ENCODE peak calls at places on chromosomes 16 and 17, in ten cellular contexts. One of them, this sample, is unnamed.

GRCh38 chr16:77171750-77172635 is 19.0 kb upstream of the MON1B start:
- DNase-seq in right atrium auricular region: no peak
- DNase-seq in kidney epithelial cell: no peak
- DNase-seq in fibroblast of lung: peak; percentile 38
- DNase-seq in right cardiac atrium: no peak
- DNase-seq in tibial artery: no peak
- DNase-seq in AG04450: peak; percentile 16
- DNase-seq in lower leg skin: no peak
- DNase-seq in tibial nerve: no peak
- DNase-seq in Panc1: no peak
- DNase-seq in this sample: no peak

GRCh38 chr16:89621136-89621697 is 7.8 kb downstream of the DPEP1 start:
- DNase-seq in right atrium auricular region: no peak
- DNase-seq in kidney epithelial cell: no peak
- DNase-seq in fibroblast of lung: no peak
- DNase-seq in right cardiac atrium: no peak
- DNase-seq in tibial artery: no peak
- DNase-seq in AG04450: no peak
- DNase-seq in lower leg skin: no peak
- DNase-seq in tibial nerve: no peak
- DNase-seq in Panc1: no peak
- DNase-seq in this sample: no peak

GRCh38 chr16:31452631-31453106 is 6.6 kb upstream of the ARMC5 start:
- DNase-seq in right atrium auricular region: no peak
- DNase-seq in kidney epithelial cell: no peak
- DNase-seq in fibroblast of lung: peak; percentile 93
- DNase-seq in right cardiac atrium: peak; percentile 32
- DNase-seq in tibial artery: peak; percentile 40
- DNase-seq in AG04450: peak; percentile 74
- DNase-seq in lower leg skin: peak; percentile 75
- DNase-seq in tibial nerve: no peak
- DNase-seq in Panc1: no peak
- DNase-seq in this sample: no peak

GRCh38 chr16:31181102-31181830 is 1.3 kb downstream of the FUS start:
- DNase-seq in right atrium auricular region: peak; percentile 63
- DNase-seq in kidney epithelial cell: no peak
- DNase-seq in fibroblast of lung: peak; percentile 37
- DNase-seq in right cardiac atrium: peak; percentile 80
- DNase-seq in tibial artery: peak; percentile 73
- DNase-seq in AG04450: no peak
- DNase-seq in lower leg skin: peak; percentile 89
- DNase-seq in tibial nerve: peak; percentile 28
- DNase-seq in Panc1: no peak
- DNase-seq in this sample: no peak

GRCh38 chr17:7560172-7561027 is 1.3 kb upstream of the SENP3 start:
- DNase-seq in right atrium auricular region: no peak
- DNase-seq in kidney epithelial cell: no peak
- DNase-seq in fibroblast of lung: peak; percentile 62
- DNase-seq in right cardiac atrium: peak; percentile 84
- DNase-seq in tibial artery: peak; percentile 79
- DNase-seq in AG04450: no peak
- DNase-seq in lower leg skin: peak; percentile 94
- DNase-seq in tibial nerve: no peak
- DNase-seq in Panc1: no peak
- DNase-seq in this sample: no peak

GRCh38 chr17:17391575-17392370 is 85.0 kb upstream of the MED9 start:
- DNase-seq in right atrium auricular region: no peak
- DNase-seq in kidney epithelial cell: no peak
- DNase-seq in fibroblast of lung: peak; percentile 57
- DNase-seq in right cardiac atrium: no peak
- DNase-seq in tibial artery: no peak
- DNase-seq in AG04450: no peak
- DNase-seq in lower leg skin: no peak
- DNase-seq in tibial nerve: no peak
- DNase-seq in Panc1: no peak
- DNase-seq in this sample: no peak

GRCh38 chr17:50052241-50052788 is 3.6 kb upstream of the ITGA3 start:
- DNase-seq in right atrium auricular region: no peak
- DNase-seq in kidney epithelial cell: no peak
- DNase-seq in fibroblast of lung: no peak
- DNase-seq in right cardiac atrium: no peak
- DNase-seq in tibial artery: no peak
- DNase-seq in AG04450: no peak
- DNase-seq in lower leg skin: no peak
- DNase-seq in tibial nerve: no peak
- DNase-seq in Panc1: no peak
- DNase-seq in this sample: no peak

GRCh38 chr17:30093463-30094147 is 23.0 kb upstream of the NSRP1 start:
- DNase-seq in right atrium auricular region: no peak
- DNase-seq in kidney epithelial cell: no peak
- DNase-seq in fibroblast of lung: peak; percentile 39
- DNase-seq in right cardiac atrium: peak; percentile 31
- DNase-seq in tibial artery: no peak
- DNase-seq in AG04450: no peak
- DNase-seq in lower leg skin: no peak
- DNase-seq in tibial nerve: no peak
- DNase-seq in Panc1: peak; percentile 42
- DNase-seq in this sample: no peak

GRCh38 chr16:87263418-87264052 is 53.7 kb downstream of the C16orf95 start:
- DNase-seq in right atrium auricular region: no peak
- DNase-seq in kidney epithelial cell: no peak
- DNase-seq in fibroblast of lung: no peak
- DNase-seq in right cardiac atrium: no peak
- DNase-seq in tibial artery: no peak
- DNase-seq in AG04450: no peak
- DNase-seq in lower leg skin: peak; percentile 70
- DNase-seq in tibial nerve: no peak
- DNase-seq in Panc1: no peak
- DNase-seq in this sample: no peak

GRCh38 chr17:45436161-45436560 is 3.5 kb upstream of the ARHGAP27 start:
- DNase-seq in right atrium auricular region: no peak
- DNase-seq in kidney epithelial cell: no peak
- DNase-seq in fibroblast of lung: no peak
- DNase-seq in right cardiac atrium: no peak
- DNase-seq in tibial artery: no peak
- DNase-seq in AG04450: no peak
- DNase-seq in lower leg skin: no peak
- DNase-seq in tibial nerve: no peak
- DNase-seq in Panc1: no peak
- DNase-seq in this sample: no peak

GRCh38 chr17:70053241-70054234 is 21.5 kb upstream of the KCNJ16 start:
- DNase-seq in right atrium auricular region: no peak
- DNase-seq in kidney epithelial cell: no peak
- DNase-seq in fibroblast of lung: no peak
- DNase-seq in right cardiac atrium: no peak
- DNase-seq in tibial artery: no peak
- DNase-seq in AG04450: no peak
- DNase-seq in lower leg skin: no peak
- DNase-seq in tibial nerve: no peak
- DNase-seq in Panc1: no peak
- DNase-seq in this sample: no peak

GRCh38 chr16:57256601-57257395 is 11.7 kb downstream of the ARL2BP start:
- DNase-seq in right atrium auricular region: no peak
- DNase-seq in kidney epithelial cell: no peak
- DNase-seq in fibroblast of lung: no peak
- DNase-seq in right cardiac atrium: no peak
- DNase-seq in tibial artery: peak; percentile 51
- DNase-seq in AG04450: no peak
- DNase-seq in lower leg skin: peak; percentile 82
- DNase-seq in tibial nerve: no peak
- DNase-seq in Panc1: no peak
- DNase-seq in this sample: no peak

GRCh38 chr16:23229714-23230113 is 47.2 kb downstream of the SCNN1G start:
- DNase-seq in right atrium auricular region: no peak
- DNase-seq in kidney epithelial cell: no peak
- DNase-seq in fibroblast of lung: no peak
- DNase-seq in right cardiac atrium: no peak
- DNase-seq in tibial artery: no peak
- DNase-seq in AG04450: no peak
- DNase-seq in lower leg skin: peak; percentile 49
- DNase-seq in tibial nerve: no peak
- DNase-seq in Panc1: no peak
- DNase-seq in this sample: no peak

GRCh38 chr17:13490906-13491502 is 110.7 kb downstream of the HS3ST3A1 start:
- DNase-seq in right atrium auricular region: no peak
- DNase-seq in kidney epithelial cell: no peak
- DNase-seq in fibroblast of lung: peak; percentile 62
- DNase-seq in right cardiac atrium: no peak
- DNase-seq in tibial artery: no peak
- DNase-seq in AG04450: no peak
- DNase-seq in lower leg skin: no peak
- DNase-seq in tibial nerve: no peak
- DNase-seq in Panc1: no peak
- DNase-seq in this sample: no peak

GRCh38 chr16:89039756-89040155 is 53.9 kb upstream of the ACSF3 start:
- DNase-seq in right atrium auricular region: no peak
- DNase-seq in kidney epithelial cell: no peak
- DNase-seq in fibroblast of lung: no peak
- DNase-seq in right cardiac atrium: peak; percentile 28
- DNase-seq in tibial artery: no peak
- DNase-seq in AG04450: no peak
- DNase-seq in lower leg skin: no peak
- DNase-seq in tibial nerve: no peak
- DNase-seq in Panc1: no peak
- DNase-seq in this sample: no peak

DNA sequence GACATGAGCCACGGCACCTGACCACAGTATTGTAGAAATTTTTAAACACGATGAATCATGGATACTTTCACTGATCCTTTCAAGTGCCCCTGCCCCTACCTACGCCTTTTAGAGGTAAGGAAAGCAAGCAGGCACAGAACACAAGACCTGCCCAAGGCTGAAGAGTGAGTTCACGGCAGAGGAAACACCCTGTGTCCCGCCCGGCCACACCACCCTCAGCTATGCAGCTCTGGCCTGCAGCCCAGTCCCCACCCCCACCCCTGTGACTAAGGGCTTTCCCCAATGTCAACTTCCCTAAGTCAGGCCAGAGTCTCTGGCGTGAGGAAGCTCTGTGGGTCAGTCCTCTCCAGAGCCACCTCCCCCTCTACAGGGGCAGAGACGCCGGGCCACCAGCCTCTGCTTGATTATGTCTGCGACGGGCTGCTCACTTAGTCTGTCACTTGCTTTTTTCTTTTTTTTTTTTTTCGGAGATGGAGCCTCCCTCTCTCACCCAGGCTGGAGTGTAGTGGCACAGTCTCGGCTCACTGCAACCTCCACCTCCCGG is 8.4 kb downstream of the SLC16A5 start:
- DNase-seq in right atrium auricular region: peak; percentile 78
- DNase-seq in kidney epithelial cell: peak; percentile 90
- DNase-seq in fibroblast of lung: peak; percentile 81
- DNase-seq in right cardiac atrium: peak; percentile 84
- DNase-seq in tibial artery: peak; percentile 78
- DNase-seq in AG04450: no peak
- DNase-seq in lower leg skin: peak; percentile 93
- DNase-seq in tibial nerve: peak; percentile 37
- DNase-seq in Panc1: peak; percentile 80
- DNase-seq in this sample: no peak
- H3K4me3 ChIP-seq in right atrium auricular region: no peak overlapping the region
- H3K4me3 ChIP-seq in kidney epithelial cell: no peak overlapping the region
- H3K4me3 ChIP-seq in fibroblast of lung: no peak overlapping the region
- H3K4me3 ChIP-seq in right cardiac atrium: no peak overlapping the region
- H3K4me3 ChIP-seq in tibial artery: no peak overlapping the region
- H3K4me3 ChIP-seq in AG04450: no peak overlapping the region
- H3K4me3 ChIP-seq in lower leg skin: no peak overlapping the region
- H3K4me3 ChIP-seq in tibial nerve: no peak overlapping the region
- H3K4me3 ChIP-seq in Panc1: no peak overlapping the region
- H3K4me3 ChIP-seq in this sample: no peak overlapping the region

GRCh38 chr16:15434079-15434424 is 336 bp upstream of the BMERB1 start:
- DNase-seq in right atrium auricular region: no peak
- DNase-seq in kidney epithelial cell: no peak
- DNase-seq in fibroblast of lung: no peak
- DNase-seq in right cardiac atrium: no peak
- DNase-seq in tibial artery: no peak
- DNase-seq in AG04450: no peak
- DNase-seq in lower leg skin: no peak
- DNase-seq in tibial nerve: no peak
- DNase-seq in Panc1: no peak
- DNase-seq in this sample: no peak
- H3K4me3 ChIP-seq in right atrium auricular region: peak overlapping the region; percentile 81
- H3K4me3 ChIP-seq in kidney epithelial cell: peak overlapping the region; percentile 87
- H3K4me3 ChIP-seq in fibroblast of lung: peak overlapping the region; percentile 40
- H3K4me3 ChIP-seq in right cardiac atrium: peak overlapping the region; percentile 69
- H3K4me3 ChIP-seq in tibial artery: peak overlapping the region; percentile 89
- H3K4me3 ChIP-seq in AG04450: peak overlapping the region; percentile 93
- H3K4me3 ChIP-seq in lower leg skin: no peak overlapping the region
- H3K4me3 ChIP-seq in tibial nerve: peak overlapping the region; percentile 89
- H3K4me3 ChIP-seq in Panc1: peak overlapping the region; percentile 71
- H3K4me3 ChIP-seq in this sample: peak overlapping the region; percentile 84

DNA sequence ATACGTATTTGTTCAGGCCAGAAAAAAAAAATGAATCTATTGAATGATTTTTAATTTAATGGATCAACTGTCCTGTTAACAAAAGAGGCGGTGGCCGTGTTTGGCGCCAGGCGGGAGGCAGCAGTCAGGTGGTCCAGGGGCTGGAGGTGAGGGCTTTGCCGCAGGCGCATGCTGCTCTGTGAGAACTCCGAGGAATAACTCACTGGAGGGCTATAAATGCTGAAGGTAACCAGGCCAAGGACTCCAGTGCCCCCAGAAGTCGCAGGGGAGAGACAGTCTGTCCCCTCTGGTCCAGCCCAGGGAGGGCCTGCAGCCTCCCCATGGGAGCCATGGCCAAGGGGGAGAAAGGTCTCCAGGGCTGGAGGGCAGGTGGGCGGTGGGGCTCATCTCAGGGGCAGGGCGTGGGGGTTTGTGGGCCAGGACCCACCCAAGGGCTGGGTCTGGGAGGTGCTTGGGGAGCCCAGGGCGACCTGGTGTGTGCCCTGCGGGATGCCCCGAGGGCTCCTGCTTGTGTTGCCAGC is 7.1 kb upstream of the BAHCC1 start:
- DNase-seq in right atrium auricular region: no peak
- DNase-seq in kidney epithelial cell: no peak
- DNase-seq in fibroblast of lung: no peak
- DNase-seq in right cardiac atrium: peak; percentile 59
- DNase-seq in tibial artery: peak; percentile 65
- DNase-seq in AG04450: no peak
- DNase-seq in lower leg skin: no peak
- DNase-seq in tibial nerve: no peak
- DNase-seq in Panc1: no peak
- DNase-seq in this sample: no peak
- H3K4me3 ChIP-seq in right atrium auricular region: peak overlapping the region; percentile 74
- H3K4me3 ChIP-seq in kidney epithelial cell: no peak overlapping the region
- H3K4me3 ChIP-seq in fibroblast of lung: no peak overlapping the region
- H3K4me3 ChIP-seq in right cardiac atrium: no peak overlapping the region
- H3K4me3 ChIP-seq in tibial artery: peak overlapping the region; percentile 74
- H3K4me3 ChIP-seq in AG04450: no peak overlapping the region
- H3K4me3 ChIP-seq in lower leg skin: no peak overlapping the region
- H3K4me3 ChIP-seq in tibial nerve: peak overlapping the region; percentile 74
- H3K4me3 ChIP-seq in Panc1: peak overlapping the region; percentile 70
- H3K4me3 ChIP-seq in this sample: peak overlapping the region; percentile 93

GRCh38 chr16:82995927-82996441 is 369.2 kb downstream of the CDH13 start:
- DNase-seq in right atrium auricular region: no peak
- DNase-seq in kidney epithelial cell: peak; percentile 72
- DNase-seq in fibroblast of lung: peak; percentile 87
- DNase-seq in right cardiac atrium: no peak
- DNase-seq in tibial artery: no peak
- DNase-seq in AG04450: peak; percentile 32
- DNase-seq in lower leg skin: no peak
- DNase-seq in tibial nerve: no peak
- DNase-seq in Panc1: no peak
- DNase-seq in this sample: no peak
- H3K4me3 ChIP-seq in right atrium auricular region: no peak overlapping the region
- H3K4me3 ChIP-seq in kidney epithelial cell: no peak overlapping the region
- H3K4me3 ChIP-seq in fibroblast of lung: no peak overlapping the region
- H3K4me3 ChIP-seq in right cardiac atrium: peak overlapping the region; percentile 0
- H3K4me3 ChIP-seq in tibial artery: no peak overlapping the region
- H3K4me3 ChIP-seq in AG04450: no peak overlapping the region
- H3K4me3 ChIP-seq in lower leg skin: no peak overlapping the region
- H3K4me3 ChIP-seq in tibial nerve: peak overlapping the region; percentile 12
- H3K4me3 ChIP-seq in Panc1: no peak overlapping the region
- H3K4me3 ChIP-seq in this sample: peak overlapping the region; percentile 29

This sample was measured in coronary artery.